ENCODE peak calls at places on chromosomes 11 and 22, in five cellular contexts. E is lung, C is chondrocyte, L is nephron progenitor cell, V is OCI-LY7. D is an unnamed sample.

GRCh38 chr22:23759566-23759965 is 3.2 kb upstream of the C22orf15 start:
- DNase-seq in E (no peak), C (no peak), L (no peak), V (no peak), D (no peak)

GRCh38 chr11:78995166-78995565 is 420.5 kb upstream of the NARS2 start:
- DNase-seq in E (no peak), C (no peak), L (no peak), V (no peak), D (no peak)

GRCh38 chr11:9850224-9850895 is 186.5 kb downstream of the SWAP70 start:
- DNase-seq in E (no peak), C (no peak), L (no peak), V (no peak), D (no peak)

GRCh38 chr11:2940166-2940929 is 11.1 kb upstream of the PHLDA2 start:
- DNase-seq in E (no peak), C (no peak), L (no peak), V (no peak), D (no peak)

GRCh38 chr22:37187891-37188761 is at the start of gene C1QTNF6:
- DNase-seq in E (no peak), C (peak), L (peak), V (no peak), D (no peak)

GRCh38 chr11:70906101-70906500 is 346.3 kb downstream of the SHANK2 start:
- DNase-seq in E (no peak), C (no peak), L (no peak), V (no peak), D (no peak)

GRCh38 chr22:49213731-49214352 is 613.8 kb downstream of the BRD1 start:
- DNase-seq in E (no peak), C (peak), L (no peak), V (no peak), D (no peak)

GRCh38 chr22:37211075-37211852 is 1.0 kb downstream of the SSTR3 start:
- DNase-seq in E (no peak), C (peak), L (no peak), V (no peak), D (no peak)

GRCh38 chr11:129292092-129292491 is 83.6 kb upstream of the BARX2 start:
- DNase-seq in E (no peak), C (no peak), L (no peak), V (no peak), D (no peak)

GRCh38 chr11:33867996-33868645 is 23.8 kb downstream of the LMO2 start:
- DNase-seq in E (no peak), C (no peak), L (no peak), V (no peak), D (no peak)

GRCh38 chr11:71251159-71251721 is 1.1 kb downstream of the SHANK2 start:
- DNase-seq in E (no peak), C (no peak), L (no peak), V (no peak), D (no peak)

GRCh38 chr22:50444663-50445062 is 30.2 kb downstream of the SBF1 start:
- DNase-seq in E (peak), C (no peak), L (no peak), V (no peak), D (no peak)

GRCh38 chr11:80587906-80588305 is 1147.1 kb upstream of the TENM4 start:
- DNase-seq in E (no peak), C (no peak), L (no peak), V (no peak), D (no peak)

D was measured in nucleus accumbens.